ENCODE peak calls at places on chromosomes 7 and 10, in four cellular contexts. One of them, this sample, is unnamed.

GRCh38 chr7:7148799-7149481 is 33.4 kb upstream of the C1GALT1 start:
- DNase-seq in GM23248: peak
- DNase-seq in GM12892: no peak
- DNase-seq in pons: no peak
- DNase-seq in this sample: no peak

GRCh38 chr10:83248232-83248631 is 891.1 kb upstream of the GHITM start:
- DNase-seq in pons: no peak
- DNase-seq in GM23248: no peak
- DNase-seq in GM12892: no peak
- DNase-seq in this sample: no peak

GRCh38 chr7:142939226-142939910 is at the start of gene LLCFC1:
- DNase-seq in GM23248: no peak
- DNase-seq in GM12892: peak
- DNase-seq in pons: no peak
- DNase-seq in this sample: peak

GRCh38 chr7:33501368-33501767 is 372.0 kb downstream of the BBS9 start:
- DNase-seq in GM23248: no peak
- DNase-seq in GM12892: no peak
- DNase-seq in pons: no peak
- DNase-seq in this sample: no peak

GRCh38 chr7:117264716-117265115 is 58.1 kb downstream of the WNT2 start:
- DNase-seq in GM23248: no peak
- DNase-seq in pons: no peak
- DNase-seq in GM12892: no peak
- DNase-seq in this sample: no peak

GRCh38 chr10:69662901-69663300 is 32.9 kb downstream of the FAM241B start:
- DNase-seq in GM23248: no peak
- DNase-seq in pons: no peak
- DNase-seq in GM12892: no peak
- DNase-seq in this sample: no peak

GRCh38 chr10:98016781-98017475 is 13.5 kb downstream of the CRTAC1 start:
- DNase-seq in GM12892: no peak
- DNase-seq in pons: no peak
- DNase-seq in GM23248: no peak
- DNase-seq in this sample: no peak

GRCh38 chr10:33416209-33416608 is 81.7 kb upstream of the NRP1 start:
- DNase-seq in GM23248: no peak
- DNase-seq in GM12892: no peak
- DNase-seq in pons: no peak
- DNase-seq in this sample: no peak

GRCh38 chr7:90896458-90896857 is 300.3 kb downstream of the CDK14 start:
- DNase-seq in GM23248: peak
- DNase-seq in pons: no peak
- DNase-seq in GM12892: no peak
- DNase-seq in this sample: no peak

GRCh38 chr10:78763651-78764395 is 304.9 kb upstream of the ZMIZ1 start:
- DNase-seq in pons: no peak
- DNase-seq in GM23248: no peak
- DNase-seq in GM12892: peak
- DNase-seq in this sample: peak

GRCh38 chr7:35749548-35749947 is 51.3 kb upstream of the SEPTIN7 start:
- DNase-seq in pons: no peak
- DNase-seq in GM12892: no peak
- DNase-seq in GM23248: peak
- DNase-seq in this sample: no peak

GRCh38 chr7:106122713-106123112 is 10.6 kb upstream of the SYPL1 start:
- DNase-seq in pons: no peak
- DNase-seq in GM23248: no peak
- DNase-seq in GM12892: no peak
- DNase-seq in this sample: no peak

GRCh38 chr7:435518-436366 is 83.9 kb downstream of the PDGFA start:
- DNase-seq in GM12892: no peak
- DNase-seq in pons: no peak
- DNase-seq in GM23248: peak
- DNase-seq in this sample: no peak

GRCh38 chr10:91378061-91378460 is 32.1 kb upstream of the HECTD2 start:
- DNase-seq in pons: no peak
- DNase-seq in GM12892: no peak
- DNase-seq in GM23248: peak
- DNase-seq in this sample: no peak

GRCh38 chr10:102342462-102342861 is 53.0 kb upstream of the NFKB2 start:
- DNase-seq in pons: no peak
- DNase-seq in GM23248: no peak
- DNase-seq in GM12892: no peak
- DNase-seq in this sample: no peak

GRCh38 chr10:32379950-32380547 is 33.1 kb upstream of the EPC1 start:
- DNase-seq in GM23248: no peak
- DNase-seq in GM12892: no peak
- DNase-seq in pons: no peak
- DNase-seq in this sample: no peak

GRCh38 chr7:43942997-43943701 is 16.9 kb downstream of the UBE2D4 start:
- DNase-seq in GM12892: no peak
- DNase-seq in pons: no peak
- DNase-seq in GM23248: peak
- DNase-seq in this sample: no peak

GRCh38 chr7:114934758-114935157 is 12.9 kb downstream of the MDFIC start:
- DNase-seq in GM23248: peak
- DNase-seq in pons: no peak
- DNase-seq in GM12892: no peak
- DNase-seq in this sample: no peak

GRCh38 chr10:88525371-88526079 is 57.6 kb downstream of the RNLS start:
- DNase-seq in pons: no peak
- DNase-seq in GM23248: peak
- DNase-seq in GM12892: no peak
- DNase-seq in this sample: no peak

GRCh38 chr7:125358551-125359167 is 429.0 kb upstream of the POT1 start:
- DNase-seq in GM23248: no peak
- DNase-seq in pons: no peak
- DNase-seq in GM12892: no peak
- DNase-seq in this sample: no peak

GRCh38 chr7:77531038-77531437 is 6.1 kb upstream of the PTPN12 start:
- DNase-seq in GM12892: no peak
- DNase-seq in GM23248: no peak
- DNase-seq in pons: no peak
- DNase-seq in this sample: no peak

GRCh38 chr10:4407783-4408182 is 418.2 kb upstream of the AKR1E2 start:
- DNase-seq in GM23248: peak
- DNase-seq in pons: no peak
- DNase-seq in GM12892: no peak
- DNase-seq in this sample: no peak

GRCh38 chr10:15245530-15245929 is 77.0 kb upstream of the NMT2 start:
- DNase-seq in GM12892: no peak
- DNase-seq in pons: no peak
- DNase-seq in GM23248: no peak
- DNase-seq in this sample: no peak

GRCh38 chr7:87128883-87129282 is 23.4 kb upstream of the DMTF1 start:
- DNase-seq in GM23248: no peak
- DNase-seq in GM12892: no peak
- DNase-seq in pons: no peak
- DNase-seq in this sample: no peak

GRCh38 chr7:691361-692045 is 35.0 kb upstream of the DNAAF5 start:
- DNase-seq in GM23248: no peak
- DNase-seq in GM12892: no peak
- DNase-seq in pons: no peak
- DNase-seq in this sample: no peak

GRCh38 chr7:91713669-91714068 is 166.8 kb downstream of the MTERF1 start:
- DNase-seq in GM12892: no peak
- DNase-seq in pons: no peak
- DNase-seq in GM23248: no peak
- DNase-seq in this sample: no peak

GRCh38 chr10:91520657-91521056 is 110.5 kb downstream of the HECTD2 start:
- DNase-seq in GM23248: peak
- DNase-seq in GM12892: no peak
- DNase-seq in pons: no peak
- DNase-seq in this sample: no peak

This sample was measured in GM18507.